ENCODE peak calls at places on chromosome 16, in four cellular contexts. D, B, Y and F are unnamed samples.

GRCh38 chr16:87210949-87211348 is 106.2 kb downstream of the C16orf95 start:
- DNase-seq in D (no peak), B (no peak), Y (no peak), F (no peak)

GRCh38 chr16:11871193-11871592 is 19.9 kb upstream of the RSL1D1 start:
- DNase-seq in D (no peak), B (no peak), Y (peak; percentile 60), F (no peak)

GRCh38 chr16:65071371-65072311 is 50.2 kb downstream of the CDH11 start:
- DNase-seq in D (peak; percentile 24), B (no peak), Y (peak; percentile 59), F (peak; percentile 79)

GRCh38 chr16:68843482-68844210 is at the start of gene TANGO6:
- DNase-seq in D (peak; percentile 82), B (peak; percentile 96), Y (peak; percentile 94), F (peak; percentile 83)

GRCh38 chr16:68909099-68909733 is 65.9 kb downstream of the TANGO6 start:
- DNase-seq in D (peak; percentile 27), B (no peak), Y (no peak), F (no peak)

GRCh38 chr16:3986235-3986544 is 105.7 kb upstream of the CREBBP start:
- DNase-seq in D (no peak), B (peak; percentile 76), Y (no peak), F (no peak)

GRCh38 chr16:11165349-11165748 is 90.7 kb downstream of the SOCS1 start:
- DNase-seq in D (no peak), B (no peak), Y (no peak), F (no peak)

GRCh38 chr16:27980919-27981670 is 82.4 kb downstream of the GSG1L start:
- DNase-seq in D (no peak), B (peak; percentile 41), Y (no peak), F (no peak)

GRCh38 chr16:59478806-59479205 is 744.7 kb upstream of the GOT2 start:
- DNase-seq in D (no peak), B (peak; percentile 49), Y (no peak), F (no peak)

GRCh38 chr16:81254919-81255526 is 16.5 kb downstream of the BCO1 start:
- DNase-seq in D (no peak), B (no peak), Y (no peak), F (no peak)

GRCh38 chr16:28859326-28859725 is 4.3 kb upstream of the SH2B1 start:
- DNase-seq in D (no peak), B (peak; percentile 62), Y (no peak), F (no peak)

GRCh38 chr16:59198487-59198886 is 464.4 kb upstream of the GOT2 start:
- DNase-seq in D (no peak), B (peak; percentile 9), Y (no peak), F (no peak)

GRCh38 chr16:19143241-19143640 is 24.8 kb upstream of the SYT17 start:
- DNase-seq in D (no peak), B (no peak), Y (no peak), F (no peak)

GRCh38 chr16:48091077-48091476 is 64.7 kb downstream of the ABCC12 start:
- DNase-seq in D (no peak), B (no peak), Y (no peak), F (no peak)

GRCh38 chr16:60413969-60414368 is 1622.3 kb downstream of the CDH8 start:
- DNase-seq in D (no peak), B (no peak), Y (no peak), F (no peak)

GRCh38 chr16:11687606-11688519 is 19.6 kb downstream of the SNN start:
- DNase-seq in D (no peak), B (no peak), Y (no peak), F (peak; percentile 32)

GRCh38 chr16:25014500-25015147 is 545 bp downstream of the ARHGAP17 start:
- DNase-seq in D (peak; percentile 52), B (peak; percentile 54), Y (peak; percentile 76), F (peak; percentile 61)

GRCh38 chr16:28915181-28915580 is 9.9 kb downstream of the RABEP2 start:
- DNase-seq in D (no peak), B (peak; percentile 87), Y (no peak), F (no peak)

GRCh38 chr16:51391798-51392511 is 240.9 kb upstream of the SALL1 start:
- DNase-seq in D (no peak), B (peak; percentile 1), Y (no peak), F (no peak)

GRCh38 chr16:12535535-12536411 is 267.9 kb downstream of the CPPED1 start:
- DNase-seq in D (no peak), B (no peak), Y (no peak), F (no peak)

GRCh38 chr16:51237861-51238378 is 86.8 kb upstream of the SALL1 start:
- DNase-seq in D (no peak), B (no peak), Y (no peak), F (no peak)

GRCh38 chr16:87206646-87207451 is 110.3 kb downstream of the C16orf95 start:
- DNase-seq in D (no peak), B (peak; percentile 46), Y (no peak), F (peak; percentile 65)

GRCh38 chr16:19886061-19886792 is 1.6 kb upstream of the GPRC5B start:
- DNase-seq in D (peak; percentile 70), B (peak; percentile 88), Y (peak; percentile 79), F (peak; percentile 85)

GRCh38 chr16:48910214-48910613 is 300.2 kb upstream of the N4BP1 start:
- DNase-seq in D (no peak), B (no peak), Y (no peak), F (no peak)

GRCh38 chr16:87391324-87391949 is 699 bp upstream of the MAP1LC3B start:
- DNase-seq in D (peak; percentile 75), B (peak; percentile 77), Y (peak; percentile 92), F (peak; percentile 85)

GRCh38 chr16:79386299-79386698 is 214.2 kb downstream of the MAF start:
- DNase-seq in D (no peak), B (no peak), Y (no peak), F (no peak)

GRCh38 chr16:20799599-20799998 is 6.7 kb downstream of the ERI2 start:
- DNase-seq in D (no peak), B (no peak), Y (no peak), F (no peak)

GRCh38 chr16:3459401-3460090 is 16.1 kb downstream of the NAA60 start:
- DNase-seq in D (no peak), B (peak; percentile 58), Y (no peak), F (no peak)

GRCh38 chr16:64481497-64481896 is 640.4 kb downstream of the CDH11 start:
- DNase-seq in D (no peak), B (no peak), Y (no peak), F (no peak)

GRCh38 chr16:27779719-27780161 is 229.8 kb downstream of the KATNIP start:
- DNase-seq in D (no peak), B (peak; percentile 97), Y (peak; percentile 77), F (no peak)

GRCh38 chr16:82992826-82993225 is 366.1 kb downstream of the CDH13 start:
- DNase-seq in D (no peak), B (no peak), Y (no peak), F (no peak)

DNA sequence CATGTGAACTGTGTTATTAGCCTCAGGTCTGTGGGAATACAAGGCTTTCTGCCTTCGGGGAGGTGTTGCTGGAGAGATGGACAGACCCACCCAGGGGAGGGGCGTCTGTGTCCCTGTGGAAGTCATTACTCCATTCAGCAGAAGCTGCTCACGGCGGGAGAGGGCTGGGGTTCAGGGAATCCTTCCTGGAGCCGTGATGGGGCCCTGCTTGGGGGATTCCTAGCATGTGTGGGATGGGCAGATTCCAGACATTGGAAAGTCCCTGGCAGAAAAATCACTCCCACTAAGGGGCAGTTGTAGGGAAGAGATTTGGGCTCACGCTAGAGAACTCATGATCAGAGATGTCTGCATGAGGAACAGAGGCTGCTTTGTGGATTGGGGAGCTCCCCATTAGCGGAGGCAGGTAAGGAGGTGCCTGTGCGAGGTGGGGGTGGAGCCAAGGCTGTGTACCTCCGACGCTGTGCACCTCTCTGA is 56.3 kb upstream of the IL34 start:
- DNase-seq in D (peak; percentile 54), B (peak; percentile 83), Y (no peak), F (no peak)
- H3K27ac ChIP-seq in D (no peak overlapping the region), B (peak overlapping the region; percentile 65), Y (peak overlapping the region; percentile 65), F (no peak overlapping the region)

GRCh38 chr16:23045025-23045424 is 104.2 kb downstream of the USP31 start:
- DNase-seq in D (no peak), B (no peak), Y (no peak), F (no peak)

GRCh38 chr16:23052908-23053580 is 96.2 kb downstream of the USP31 start:
- DNase-seq in D (no peak), B (no peak), Y (no peak), F (no peak)

GRCh38 chr16:23048164-23048563 is 101.1 kb downstream of the USP31 start:
- DNase-seq in D (no peak), B (no peak), Y (no peak), F (no peak)
- TF ChIP-seq CTCF in D (no peak), B (no peak), Y (no peak), F (no peak)

DNA sequence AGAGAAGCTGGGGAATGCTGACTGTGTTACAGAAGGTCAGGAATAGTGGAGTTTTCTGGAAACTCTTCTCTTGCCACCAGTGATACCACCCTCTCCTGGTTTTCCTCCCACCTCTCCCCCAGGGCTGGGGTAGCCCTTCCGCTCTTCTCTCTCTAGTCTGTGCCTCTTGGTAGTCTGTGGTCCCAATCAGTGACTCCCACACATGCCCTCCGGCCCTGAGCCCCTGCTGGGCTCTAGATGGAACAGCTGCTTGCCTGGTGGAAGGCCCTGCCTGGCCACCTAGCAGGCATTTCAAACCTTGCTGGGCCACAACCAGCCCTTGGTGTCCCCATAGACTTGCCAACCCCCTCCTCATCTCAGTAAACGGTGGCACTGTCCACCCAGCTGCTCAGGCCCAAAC is 15.2 kb upstream of the MTSS2 start:
- DNase-seq in D (no peak), B (peak; percentile 87), Y (no peak), F (no peak)
- H3K27ac ChIP-seq in D (no peak overlapping the region), B (peak overlapping the region; percentile 61), Y (peak overlapping the region; percentile 19), F (peak overlapping the region; percentile 76)

DNA sequence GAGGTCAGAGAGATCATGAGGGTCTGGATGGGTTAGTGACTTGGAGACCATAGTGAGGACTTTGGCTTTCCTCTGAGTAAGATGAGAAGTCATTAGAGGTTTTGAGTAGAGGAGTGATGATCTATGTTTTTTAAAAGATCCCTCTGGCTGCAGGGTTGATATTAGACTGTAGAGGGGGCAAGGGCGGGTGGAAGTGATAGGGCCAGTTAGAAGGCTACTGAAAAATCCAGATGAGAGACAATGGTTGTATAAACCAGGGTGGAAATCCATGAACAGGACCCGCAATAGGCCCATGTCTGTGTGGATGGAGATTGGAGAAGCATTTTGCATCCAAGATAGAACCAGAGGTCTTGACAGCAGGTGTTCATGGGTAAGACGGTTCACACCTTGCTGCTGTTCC is 9.8 kb downstream of the ITGAL start:
- DNase-seq in D (no peak), B (peak; percentile 75), Y (no peak), F (no peak)
- TF ChIP-seq CTCF in D (no peak), B (peak; percentile 33), Y (no peak), F (no peak)

DNA sequence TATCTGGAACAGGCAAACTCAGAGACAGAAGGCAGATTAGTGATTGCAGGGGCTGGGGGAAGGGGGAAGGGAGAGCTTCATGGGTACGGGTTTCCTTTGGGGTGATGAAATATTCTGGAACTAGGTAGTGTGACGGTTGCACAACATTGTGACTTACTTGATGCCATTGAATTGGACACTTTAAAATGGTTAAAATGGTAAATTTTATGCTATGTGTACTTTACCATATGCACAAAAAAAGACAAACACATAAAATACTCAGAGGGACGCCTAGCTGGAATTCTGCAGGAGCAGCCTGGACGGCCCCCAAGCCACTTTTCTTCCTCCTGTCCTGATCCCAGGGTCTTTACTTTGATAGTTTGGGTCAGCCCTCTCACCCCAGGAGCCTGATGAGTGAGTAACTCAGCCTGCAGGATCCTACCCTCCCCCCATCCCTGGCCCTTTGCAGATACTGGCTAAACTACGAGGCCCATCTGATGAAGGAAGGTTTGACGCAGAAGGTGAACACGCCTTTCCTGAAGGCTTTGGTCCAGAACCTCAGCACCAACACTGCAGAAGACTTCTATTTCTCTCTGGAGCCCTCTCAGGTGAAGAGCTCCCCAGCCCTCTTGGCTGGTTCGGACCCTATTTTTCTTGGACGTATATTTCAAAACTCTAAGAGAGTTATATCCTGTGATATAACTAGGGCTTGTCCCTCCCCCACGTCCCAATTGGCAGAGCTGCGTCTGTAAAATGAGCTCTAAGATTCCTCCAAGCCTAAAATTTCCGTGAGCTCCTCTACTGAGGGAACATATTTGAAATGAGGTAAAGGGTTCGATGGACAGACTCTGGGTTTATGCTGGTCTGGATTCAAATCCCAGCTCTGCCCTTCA is 7.9 kb downstream of the ADGRG3 start:
- DNase-seq in D (no peak), B (peak; percentile 82), Y (no peak), F (peak; percentile 66)
- H3K27ac ChIP-seq in D (no peak overlapping the region), B (no peak overlapping the region), Y (no peak overlapping the region), F (no peak overlapping the region)